ENCODE peak calls at places on chromosomes 16 and 17, in nine cellular contexts. One of them, this sample, is unnamed.

GRCh38 chr17:71142333-71142732 is 973.0 kb downstream of the KCNJ2 start:
- DNase-seq in thyroid gland: no peak
- DNase-seq in A549: no peak
- DNase-seq in body of pancreas: no peak
- DNase-seq in Peyer's patch: no peak
- DNase-seq in GM12891: no peak
- DNase-seq in stomach: no peak
- DNase-seq in heart left ventricle: no peak
- DNase-seq in HCT116: no peak
- DNase-seq in this sample: no peak

GRCh38 chr16:69329369-69330285 is 761 bp downstream of the PDF start:
- DNase-seq in thyroid gland: peak
- DNase-seq in A549: no peak
- DNase-seq in body of pancreas: peak
- DNase-seq in Peyer's patch: no peak
- DNase-seq in GM12891: peak
- DNase-seq in stomach: no peak
- DNase-seq in heart left ventricle: no peak
- DNase-seq in HCT116: no peak
- DNase-seq in this sample: peak

GRCh38 chr17:63390090-63390489 is 56.0 kb downstream of the CYB561 start:
- DNase-seq in thyroid gland: no peak
- DNase-seq in A549: no peak
- DNase-seq in body of pancreas: no peak
- DNase-seq in Peyer's patch: no peak
- DNase-seq in GM12891: no peak
- DNase-seq in stomach: no peak
- DNase-seq in heart left ventricle: no peak
- DNase-seq in HCT116: no peak
- DNase-seq in this sample: no peak

GRCh38 chr17:43701318-43701743 is 39.6 kb upstream of the MEOX1 start:
- DNase-seq in thyroid gland: no peak
- DNase-seq in A549: no peak
- DNase-seq in body of pancreas: no peak
- DNase-seq in Peyer's patch: peak
- DNase-seq in GM12891: peak
- DNase-seq in stomach: no peak
- DNase-seq in heart left ventricle: no peak
- DNase-seq in HCT116: no peak
- DNase-seq in this sample: peak

GRCh38 chr17:16495980-16496819 is 4.2 kb upstream of the LRRC75A start:
- DNase-seq in thyroid gland: no peak
- DNase-seq in A549: no peak
- DNase-seq in body of pancreas: no peak
- DNase-seq in Peyer's patch: no peak
- DNase-seq in GM12891: no peak
- DNase-seq in stomach: no peak
- DNase-seq in heart left ventricle: no peak
- DNase-seq in HCT116: no peak
- DNase-seq in this sample: no peak

GRCh38 chr17:72465191-72466024 is 344.6 kb downstream of the SOX9 start:
- DNase-seq in thyroid gland: peak
- DNase-seq in A549: peak
- DNase-seq in body of pancreas: peak
- DNase-seq in Peyer's patch: no peak
- DNase-seq in GM12891: no peak
- DNase-seq in stomach: peak
- DNase-seq in heart left ventricle: no peak
- DNase-seq in HCT116: peak
- DNase-seq in this sample: peak

GRCh38 chr17:33560165-33560564 is 267.1 kb upstream of the ASIC2 start:
- DNase-seq in thyroid gland: no peak
- DNase-seq in A549: no peak
- DNase-seq in body of pancreas: no peak
- DNase-seq in Peyer's patch: no peak
- DNase-seq in GM12891: no peak
- DNase-seq in stomach: no peak
- DNase-seq in heart left ventricle: no peak
- DNase-seq in HCT116: no peak
- DNase-seq in this sample: no peak

GRCh38 chr17:13421581-13421980 is 180.1 kb downstream of the HS3ST3A1 start:
- DNase-seq in thyroid gland: no peak
- DNase-seq in A549: no peak
- DNase-seq in body of pancreas: no peak
- DNase-seq in Peyer's patch: no peak
- DNase-seq in GM12891: no peak
- DNase-seq in stomach: no peak
- DNase-seq in heart left ventricle: no peak
- DNase-seq in HCT116: no peak
- DNase-seq in this sample: no peak

GRCh38 chr16:57818377-57819055 is 16.2 kb upstream of the KIFC3 start:
- DNase-seq in thyroid gland: no peak
- DNase-seq in A549: no peak
- DNase-seq in body of pancreas: no peak
- DNase-seq in Peyer's patch: no peak
- DNase-seq in GM12891: no peak
- DNase-seq in stomach: peak
- DNase-seq in heart left ventricle: peak
- DNase-seq in HCT116: no peak
- DNase-seq in this sample: no peak

GRCh38 chr17:77011173-77012011 is 129.4 kb upstream of the SEC14L1 start:
- DNase-seq in thyroid gland: peak
- DNase-seq in A549: no peak
- DNase-seq in body of pancreas: peak
- DNase-seq in Peyer's patch: peak
- DNase-seq in GM12891: no peak
- DNase-seq in stomach: peak
- DNase-seq in heart left ventricle: no peak
- DNase-seq in HCT116: peak
- DNase-seq in this sample: peak

DNA sequence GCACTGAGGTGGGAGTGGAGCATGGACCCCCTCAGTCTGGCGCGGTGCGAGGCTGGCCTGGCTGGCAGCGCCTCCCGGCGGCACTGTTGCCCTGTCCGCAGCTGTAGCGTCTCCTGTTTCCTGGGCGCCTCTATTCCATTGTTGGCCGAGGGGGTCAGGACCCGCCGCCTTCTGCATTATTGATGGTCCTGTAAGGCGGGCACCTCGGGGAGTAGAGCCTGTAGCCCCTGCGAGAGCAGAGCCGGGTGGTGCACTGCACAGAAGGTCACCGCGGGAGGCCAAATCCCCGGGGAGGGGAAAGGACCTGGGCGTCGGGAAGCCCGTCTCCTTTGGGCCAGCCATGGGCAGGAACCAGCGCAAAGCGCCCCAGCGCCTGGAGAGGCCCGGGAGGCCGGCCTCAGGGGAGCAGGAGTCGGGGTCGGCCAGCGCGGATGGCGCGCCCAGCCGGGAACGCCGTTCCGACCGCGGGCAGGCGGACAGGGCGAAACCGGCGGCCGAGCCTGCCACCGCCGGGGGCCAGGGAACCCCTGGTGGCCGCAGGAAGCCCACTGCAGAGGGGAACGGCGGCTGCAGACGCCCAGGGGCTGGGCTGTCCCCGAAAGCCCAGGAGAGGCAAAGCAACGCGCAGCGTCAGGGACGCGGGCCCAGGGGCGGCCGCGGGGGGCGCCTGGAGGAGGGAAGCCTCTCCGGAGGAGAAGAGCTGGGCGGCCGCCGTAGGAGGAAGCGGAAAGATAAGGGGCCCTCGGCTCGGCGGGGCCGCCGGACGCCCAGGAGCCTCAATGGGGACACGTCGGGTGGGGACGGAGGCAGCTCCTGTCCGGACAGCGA is at the start of gene MYO15B:
- DNase-seq in thyroid gland: peak
- DNase-seq in A549: no peak
- DNase-seq in body of pancreas: peak
- DNase-seq in Peyer's patch: peak
- DNase-seq in GM12891: peak
- DNase-seq in stomach: peak
- DNase-seq in heart left ventricle: peak
- DNase-seq in HCT116: no peak
- DNase-seq in this sample: peak
- TF ChIP-seq POLR2A in thyroid gland: peak
- TF ChIP-seq POLR2A in A549: no peak
- TF ChIP-seq POLR2A in body of pancreas: no peak
- TF ChIP-seq POLR2A in Peyer's patch: no peak
- TF ChIP-seq POLR2A in GM12891: no peak
- TF ChIP-seq POLR2A in stomach: no peak
- TF ChIP-seq POLR2A in heart left ventricle: no peak
- TF ChIP-seq POLR2A in HCT116: no peak
- TF ChIP-seq POLR2A in this sample: no peak

GRCh38 chr17:41697122-41697962 is 8.7 kb downstream of the EIF1 start:
- DNase-seq in thyroid gland: peak
- DNase-seq in A549: no peak
- DNase-seq in body of pancreas: peak
- DNase-seq in Peyer's patch: peak
- DNase-seq in GM12891: no peak
- DNase-seq in stomach: peak
- DNase-seq in heart left ventricle: no peak
- DNase-seq in HCT116: no peak
- DNase-seq in this sample: peak

GRCh38 chr17:41695954-41696720 is 7.5 kb downstream of the EIF1 start:
- DNase-seq in thyroid gland: peak
- DNase-seq in A549: peak
- DNase-seq in body of pancreas: peak
- DNase-seq in Peyer's patch: peak
- DNase-seq in GM12891: peak
- DNase-seq in stomach: peak
- DNase-seq in heart left ventricle: no peak
- DNase-seq in HCT116: peak
- DNase-seq in this sample: peak

GRCh38 chr17:41691031-41691777 is 2.5 kb downstream of the EIF1 start:
- DNase-seq in thyroid gland: no peak
- DNase-seq in A549: no peak
- DNase-seq in body of pancreas: no peak
- DNase-seq in Peyer's patch: no peak
- DNase-seq in GM12891: no peak
- DNase-seq in stomach: no peak
- DNase-seq in heart left ventricle: no peak
- DNase-seq in HCT116: no peak
- DNase-seq in this sample: no peak

GRCh38 chr17:41692722-41693521 is 4.2 kb downstream of the EIF1 start:
- DNase-seq in thyroid gland: no peak
- DNase-seq in A549: no peak
- DNase-seq in body of pancreas: no peak
- DNase-seq in Peyer's patch: no peak
- DNase-seq in GM12891: no peak
- DNase-seq in stomach: no peak
- DNase-seq in heart left ventricle: no peak
- DNase-seq in HCT116: no peak
- DNase-seq in this sample: no peak

GRCh38 chr17:41695134-41695661 is 6.5 kb downstream of the EIF1 start:
- DNase-seq in thyroid gland: no peak
- DNase-seq in A549: no peak
- DNase-seq in body of pancreas: no peak
- DNase-seq in Peyer's patch: no peak
- DNase-seq in GM12891: no peak
- DNase-seq in stomach: no peak
- DNase-seq in heart left ventricle: no peak
- DNase-seq in HCT116: no peak
- DNase-seq in this sample: no peak
- TF ChIP-seq POLR2A in thyroid gland: no peak
- TF ChIP-seq POLR2A in A549: no peak
- TF ChIP-seq POLR2A in body of pancreas: no peak
- TF ChIP-seq POLR2A in Peyer's patch: no peak
- TF ChIP-seq POLR2A in GM12891: no peak
- TF ChIP-seq POLR2A in stomach: no peak
- TF ChIP-seq POLR2A in heart left ventricle: no peak
- TF ChIP-seq POLR2A in HCT116: no peak
- TF ChIP-seq POLR2A in this sample: no peak

DNA sequence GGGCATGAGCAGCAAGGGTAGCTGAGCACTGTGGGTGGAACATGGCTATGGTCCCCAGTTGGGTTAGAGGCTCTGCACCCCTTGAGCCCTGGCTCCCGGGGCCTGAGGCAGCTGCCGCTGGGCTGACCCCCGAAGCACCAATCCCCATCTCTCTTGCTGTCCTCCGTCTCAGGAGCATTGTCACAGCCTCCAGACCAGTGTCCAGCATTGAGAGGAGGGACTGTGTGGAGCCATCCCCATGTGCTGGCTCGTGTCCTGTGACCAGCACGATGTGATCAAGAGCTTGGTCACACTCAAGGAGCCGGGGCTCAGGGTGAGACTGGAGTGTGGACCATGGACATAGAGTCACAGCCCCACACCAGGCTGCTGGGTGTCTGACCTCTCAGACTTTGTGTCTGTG is 2.9 kb downstream of the SMTNL2 start:
- DNase-seq in thyroid gland: no peak
- DNase-seq in A549: no peak
- DNase-seq in body of pancreas: no peak
- DNase-seq in Peyer's patch: no peak
- DNase-seq in GM12891: no peak
- DNase-seq in stomach: no peak
- DNase-seq in heart left ventricle: no peak
- DNase-seq in HCT116: no peak
- DNase-seq in this sample: no peak
- TF ChIP-seq POLR2A in thyroid gland: no peak
- TF ChIP-seq POLR2A in A549: no peak
- TF ChIP-seq POLR2A in body of pancreas: no peak
- TF ChIP-seq POLR2A in Peyer's patch: no peak
- TF ChIP-seq POLR2A in GM12891: no peak
- TF ChIP-seq POLR2A in stomach: no peak
- TF ChIP-seq POLR2A in heart left ventricle: no peak
- TF ChIP-seq POLR2A in HCT116: no peak
- TF ChIP-seq POLR2A in this sample: no peak

GRCh38 chr17:65283704-65284103 is 146.5 kb downstream of the RGS9 start:
- DNase-seq in thyroid gland: no peak
- DNase-seq in A549: no peak
- DNase-seq in body of pancreas: no peak
- DNase-seq in Peyer's patch: no peak
- DNase-seq in GM12891: no peak
- DNase-seq in stomach: no peak
- DNase-seq in heart left ventricle: no peak
- DNase-seq in HCT116: no peak
- DNase-seq in this sample: peak
- TF ChIP-seq POLR2A in thyroid gland: no peak
- TF ChIP-seq POLR2A in A549: no peak
- TF ChIP-seq POLR2A in body of pancreas: no peak
- TF ChIP-seq POLR2A in Peyer's patch: no peak
- TF ChIP-seq POLR2A in GM12891: no peak
- TF ChIP-seq POLR2A in stomach: no peak
- TF ChIP-seq POLR2A in heart left ventricle: no peak
- TF ChIP-seq POLR2A in HCT116: no peak
- TF ChIP-seq POLR2A in this sample: no peak

DNA sequence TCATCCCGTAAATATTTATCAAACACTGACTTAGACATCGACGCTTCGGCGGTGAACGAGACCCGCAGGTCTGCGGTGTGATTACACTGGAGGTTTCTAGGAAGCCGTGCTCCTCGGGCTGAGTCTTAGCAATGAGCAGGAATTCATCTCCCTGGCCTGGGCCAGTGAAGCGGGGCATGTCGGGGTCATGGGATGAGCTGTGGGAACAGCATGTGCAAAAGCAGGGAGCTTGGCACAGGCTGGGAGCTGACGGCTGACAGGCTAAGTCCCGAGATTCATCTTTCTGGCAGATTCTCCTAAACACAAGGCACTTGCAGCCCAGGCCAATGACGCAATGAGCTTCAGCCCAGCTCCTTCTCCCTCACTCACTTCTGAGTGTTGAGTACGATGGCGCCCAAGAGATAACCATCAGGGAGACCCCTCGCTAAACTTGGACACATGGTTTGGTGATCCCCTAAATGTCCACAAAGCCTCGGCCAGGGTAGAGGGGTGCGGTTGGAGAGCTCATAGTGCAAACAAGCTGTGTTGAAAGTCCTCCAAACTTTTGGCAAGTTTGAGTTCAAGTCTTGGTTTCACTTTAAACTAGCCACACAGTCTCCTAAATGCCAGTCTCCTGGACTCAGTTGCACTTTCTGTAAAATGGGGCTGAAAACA is 12.8 kb downstream of the CRISPLD2 start:
- DNase-seq in thyroid gland: peak
- DNase-seq in A549: no peak
- DNase-seq in body of pancreas: peak
- DNase-seq in Peyer's patch: peak
- DNase-seq in GM12891: no peak
- DNase-seq in stomach: peak
- DNase-seq in heart left ventricle: peak
- DNase-seq in HCT116: no peak
- DNase-seq in this sample: peak
- TF ChIP-seq POLR2A in thyroid gland: no peak
- TF ChIP-seq POLR2A in A549: no peak
- TF ChIP-seq POLR2A in body of pancreas: no peak
- TF ChIP-seq POLR2A in Peyer's patch: peak
- TF ChIP-seq POLR2A in GM12891: no peak
- TF ChIP-seq POLR2A in stomach: no peak
- TF ChIP-seq POLR2A in heart left ventricle: no peak
- TF ChIP-seq POLR2A in HCT116: no peak
- TF ChIP-seq POLR2A in this sample: peak

This sample was measured in transverse colon.